ENCODE peak calls at places on chromosomes 5 and 9, in five cellular contexts. One of them, this sample, is unnamed. For H3K27me3, the result is how much of the 10 kb centered on the place peaks cover.

GRCh38 chr5:123976393-123977029 is 464.5 kb downstream of the CSNK1G3 start:
- DNase-seq in astrocyte: no peak
- DNase-seq in K562: no peak
- DNase-seq in CD8-positive, alpha-beta T cell: no peak
- DNase-seq in GM23248: no peak
- DNase-seq in this sample: no peak

GRCh38 chr5:52943285-52943684 is 45.9 kb upstream of the ITGA2 start:
- DNase-seq in astrocyte: no peak
- DNase-seq in K562: no peak
- DNase-seq in GM23248: peak
- DNase-seq in CD8-positive, alpha-beta T cell: no peak
- DNase-seq in this sample: no peak

GRCh38 chr5:78586251-78586650 is 62.3 kb downstream of the LHFPL2 start:
- DNase-seq in CD8-positive, alpha-beta T cell: no peak
- DNase-seq in GM23248: peak
- DNase-seq in astrocyte: peak
- DNase-seq in K562: no peak
- DNase-seq in this sample: no peak

GRCh38 chr9:23551171-23551795 is 274.8 kb downstream of the ELAVL2 start:
- DNase-seq in CD8-positive, alpha-beta T cell: no peak
- DNase-seq in astrocyte: no peak
- DNase-seq in K562: no peak
- DNase-seq in GM23248: no peak
- DNase-seq in this sample: no peak

GRCh38 chr9:36386396-36386795 is 13.7 kb downstream of the RNF38 start:
- DNase-seq in astrocyte: no peak
- DNase-seq in CD8-positive, alpha-beta T cell: no peak
- DNase-seq in GM23248: no peak
- DNase-seq in K562: no peak
- DNase-seq in this sample: no peak

GRCh38 chr5:132459031-132459982 is 31.3 kb downstream of the IRF1 start:
- DNase-seq in K562: peak
- DNase-seq in GM23248: peak
- DNase-seq in astrocyte: peak
- DNase-seq in CD8-positive, alpha-beta T cell: no peak
- DNase-seq in this sample: peak

GRCh38 chr5:151251001-151251551 is 1.9 kb upstream of the GM2A start:
- DNase-seq in K562: no peak
- DNase-seq in GM23248: no peak
- DNase-seq in CD8-positive, alpha-beta T cell: no peak
- DNase-seq in astrocyte: no peak
- DNase-seq in this sample: no peak

GRCh38 chr5:90161399-90161798 is 248.2 kb downstream of the CETN3 start:
- DNase-seq in K562: peak
- DNase-seq in astrocyte: peak
- DNase-seq in GM23248: peak
- DNase-seq in CD8-positive, alpha-beta T cell: no peak
- DNase-seq in this sample: peak

GRCh38 chr9:136631038-136632000 is 31.4 kb upstream of the EGFL7 start:
- DNase-seq in astrocyte: peak
- DNase-seq in GM23248: peak
- DNase-seq in K562: peak
- DNase-seq in CD8-positive, alpha-beta T cell: peak
- DNase-seq in this sample: peak

GRCh38 chr5:124544366-124545055 is 201.9 kb downstream of the ZNF608 start:
- DNase-seq in astrocyte: peak
- DNase-seq in K562: no peak
- DNase-seq in CD8-positive, alpha-beta T cell: no peak
- DNase-seq in GM23248: peak
- DNase-seq in this sample: no peak

GRCh38 chr5:180103487-180103886 is 31.9 kb upstream of the RNF130 start:
- DNase-seq in CD8-positive, alpha-beta T cell: no peak
- DNase-seq in GM23248: no peak
- DNase-seq in astrocyte: no peak
- DNase-seq in K562: no peak
- DNase-seq in this sample: no peak

GRCh38 chr5:118314936-118315335 is 673.4 kb downstream of the DTWD2 start:
- DNase-seq in astrocyte: no peak
- DNase-seq in CD8-positive, alpha-beta T cell: no peak
- DNase-seq in K562: no peak
- DNase-seq in GM23248: no peak
- DNase-seq in this sample: no peak

GRCh38 chr5:141533897-141534296 is 45.0 kb downstream of the PCDHGC5 start:
- DNase-seq in CD8-positive, alpha-beta T cell: no peak
- DNase-seq in K562: no peak
- DNase-seq in GM23248: no peak
- DNase-seq in astrocyte: no peak
- DNase-seq in this sample: no peak

DNA sequence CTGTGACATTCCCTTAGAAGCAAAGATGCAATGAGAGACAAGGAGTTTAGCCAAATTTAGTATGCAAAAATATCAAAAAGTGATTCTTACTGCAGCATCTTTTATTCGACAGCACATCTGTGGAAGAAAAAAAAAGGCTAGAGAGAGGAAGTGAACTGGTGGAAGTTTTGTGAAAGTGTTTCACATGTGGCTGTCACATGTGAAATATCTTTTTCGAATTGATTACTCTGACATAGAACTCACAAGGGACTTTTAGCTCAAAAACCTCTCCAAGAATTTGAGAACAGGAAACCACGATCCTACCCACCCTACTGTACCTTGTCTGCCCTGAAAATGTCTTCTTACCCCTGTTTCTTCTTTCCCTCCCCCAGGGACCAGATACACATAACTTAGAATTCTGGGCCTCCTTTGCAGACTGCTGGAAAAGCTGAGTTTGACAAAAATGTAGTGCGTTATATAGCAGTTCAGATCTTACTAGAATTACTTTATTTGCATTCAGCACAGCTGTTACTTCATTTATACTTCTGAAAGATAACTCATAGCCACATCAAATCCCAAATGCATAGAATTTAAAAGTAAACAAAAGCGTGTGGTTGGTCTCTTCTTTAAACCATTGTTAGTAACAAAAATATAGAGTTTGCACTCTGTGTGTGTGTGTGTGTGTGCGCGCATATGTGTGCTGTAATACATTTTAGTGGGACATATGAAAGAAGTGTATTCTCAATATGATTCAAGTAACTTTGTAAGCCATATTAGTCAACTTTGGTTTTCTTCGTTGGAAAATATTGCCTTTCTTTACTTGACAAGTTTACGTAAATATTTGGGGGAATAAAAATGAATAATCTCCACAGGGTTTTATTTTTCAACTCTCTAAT is 106.3 kb upstream of the PRRC1 start:
- DNase-seq in CD8-positive, alpha-beta T cell: no peak
- DNase-seq in astrocyte: no peak
- DNase-seq in K562: no peak
- DNase-seq in GM23248: no peak
- DNase-seq in this sample: no peak
- H3K27me3 ChIP-seq in CD8-positive, alpha-beta T cell: under half
- H3K27me3 ChIP-seq in astrocyte: under half
- H3K27me3 ChIP-seq in K562: under half
- H3K27me3 ChIP-seq in GM23248: under half
- H3K27me3 ChIP-seq in this sample: under half

GRCh38 chr9:89874351-89875321 is 269.8 kb downstream of the GADD45G start:
- DNase-seq in GM23248: no peak
- DNase-seq in astrocyte: no peak
- DNase-seq in K562: no peak
- DNase-seq in CD8-positive, alpha-beta T cell: no peak
- DNase-seq in this sample: no peak
- H3K27me3 ChIP-seq in GM23248: under half
- H3K27me3 ChIP-seq in astrocyte: under half
- H3K27me3 ChIP-seq in K562: under half
- H3K27me3 ChIP-seq in CD8-positive, alpha-beta T cell: under half
- H3K27me3 ChIP-seq in this sample: under half

DNA sequence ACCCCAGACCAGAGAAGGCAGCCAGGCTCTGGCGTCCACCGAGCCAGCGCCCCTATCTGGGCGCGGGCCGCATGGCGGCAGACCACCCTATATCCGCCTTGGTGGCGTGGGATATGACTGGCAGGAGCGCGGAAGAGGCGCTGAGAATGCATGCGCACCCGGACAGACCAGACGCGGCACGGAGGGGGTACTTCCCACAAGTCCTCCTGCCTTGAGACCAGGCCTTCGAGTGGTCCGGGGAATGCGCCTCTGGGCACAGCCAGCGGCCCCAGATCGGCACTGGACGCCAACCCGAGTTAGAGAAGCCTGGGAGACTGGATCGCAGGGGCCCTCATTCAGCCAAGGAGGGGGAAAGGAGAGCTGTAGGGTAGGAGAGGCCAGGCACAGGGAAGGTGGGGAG is 2.5 kb upstream of the LMX1B start:
- DNase-seq in GM23248: no peak
- DNase-seq in CD8-positive, alpha-beta T cell: no peak
- DNase-seq in K562: no peak
- DNase-seq in astrocyte: no peak
- DNase-seq in this sample: no peak
- H3K27me3 ChIP-seq in GM23248: under half
- H3K27me3 ChIP-seq in CD8-positive, alpha-beta T cell: under half
- H3K27me3 ChIP-seq in K562: under half
- H3K27me3 ChIP-seq in astrocyte: half or more
- H3K27me3 ChIP-seq in this sample: under half

DNA sequence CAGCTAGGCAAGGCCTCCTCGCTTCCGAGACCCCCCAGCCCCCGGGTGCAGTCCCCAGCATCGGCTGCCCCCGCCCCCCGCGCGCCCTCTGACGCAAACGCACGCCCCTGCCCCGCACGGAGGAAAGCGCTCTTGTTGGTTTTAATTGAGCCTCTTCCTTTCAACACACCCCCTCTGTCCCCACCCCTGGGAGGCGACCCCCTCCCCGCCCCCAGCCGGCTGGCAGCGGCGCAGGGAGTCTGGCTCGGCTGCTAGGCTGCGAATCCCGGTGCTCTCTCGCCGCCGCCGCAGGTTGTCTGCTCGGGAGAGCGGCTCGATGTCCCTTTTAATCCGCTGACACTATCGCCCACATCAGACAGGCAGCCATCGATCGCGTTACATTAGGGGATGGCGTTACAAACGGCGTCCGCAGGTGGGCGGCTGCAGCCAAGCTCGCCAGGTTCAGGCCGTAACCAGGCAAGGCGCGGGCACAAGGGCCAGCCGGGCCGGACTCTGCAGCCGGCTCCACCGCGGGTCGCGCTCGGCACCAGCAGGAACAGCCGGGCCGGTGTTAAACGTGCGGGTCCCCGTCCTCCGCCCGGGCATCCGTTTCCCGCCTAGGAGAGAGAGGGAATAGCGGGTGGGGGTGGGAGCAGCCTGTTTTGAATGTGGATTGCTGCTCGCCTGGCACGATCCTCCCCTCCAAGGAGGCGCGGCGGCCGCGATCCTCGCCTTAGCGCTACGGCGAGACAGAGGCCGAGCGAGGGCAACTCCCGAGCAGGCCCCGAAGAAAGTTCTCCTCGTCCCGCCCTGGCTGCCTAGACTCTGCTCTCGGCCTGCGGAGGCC is 1.2 kb downstream of the NR2F1-AS1 start:
- DNase-seq in GM23248: peak
- DNase-seq in K562: no peak
- DNase-seq in CD8-positive, alpha-beta T cell: no peak
- DNase-seq in astrocyte: no peak
- DNase-seq in this sample: no peak
- H3K27me3 ChIP-seq in GM23248: under half
- H3K27me3 ChIP-seq in K562: under half
- H3K27me3 ChIP-seq in CD8-positive, alpha-beta T cell: half or more
- H3K27me3 ChIP-seq in astrocyte: under half
- H3K27me3 ChIP-seq in this sample: under half

This sample was measured in lung.